ENCODE peak calls at places on chromosomes 3 and 15, in four cellular contexts. One of them, this sample, is unnamed.

GRCh38 chr3:170962426-170962825 is 54.0 kb upstream of the EIF5A2 start:
- DNase-seq in HCT116: no peak
- DNase-seq in HepG2: no peak
- DNase-seq in upper lobe of left lung: no peak
- DNase-seq in this sample: no peak

GRCh38 chr3:50436063-50436674 is 67.3 kb downstream of the CACNA2D2 start:
- DNase-seq in HCT116: peak
- DNase-seq in HepG2: peak
- DNase-seq in upper lobe of left lung: peak
- DNase-seq in this sample: no peak

GRCh38 chr15:34588046-34588674 is 4.7 kb upstream of the GOLGA8B start:
- DNase-seq in HCT116: peak
- DNase-seq in HepG2: peak
- DNase-seq in upper lobe of left lung: no peak
- DNase-seq in this sample: peak

GRCh38 chr15:40847225-40847961 is 3.5 kb downstream of the SPINT1 start:
- DNase-seq in HCT116: no peak
- DNase-seq in HepG2: peak
- DNase-seq in upper lobe of left lung: no peak
- DNase-seq in this sample: no peak

GRCh38 chr15:34436126-34436955 is 1.3 kb downstream of the GOLGA8A start:
- DNase-seq in HCT116: no peak
- DNase-seq in HepG2: no peak
- DNase-seq in upper lobe of left lung: peak
- DNase-seq in this sample: no peak

GRCh38 chr15:26095710-26096330 is 232.7 kb upstream of the ATP10A start:
- DNase-seq in HCT116: no peak
- DNase-seq in HepG2: no peak
- DNase-seq in upper lobe of left lung: no peak
- DNase-seq in this sample: no peak

GRCh38 chr3:128942161-128942952 is 51.5 kb downstream of the CFAP92 start:
- DNase-seq in HCT116: peak
- DNase-seq in HepG2: peak
- DNase-seq in upper lobe of left lung: peak
- DNase-seq in this sample: no peak

GRCh38 chr3:137217733-137218132 is 259.9 kb downstream of the IL20RB start:
- DNase-seq in HCT116: no peak
- DNase-seq in HepG2: no peak
- DNase-seq in upper lobe of left lung: no peak
- DNase-seq in this sample: no peak

GRCh38 chr3:105957722-105958121 is 88.9 kb upstream of the CBLB start:
- DNase-seq in HCT116: no peak
- DNase-seq in HepG2: no peak
- DNase-seq in upper lobe of left lung: no peak
- DNase-seq in this sample: no peak

GRCh38 chr3:179418610-179419009 is 32.7 kb downstream of the GNB4 start:
- DNase-seq in HCT116: no peak
- DNase-seq in HepG2: no peak
- DNase-seq in upper lobe of left lung: no peak
- DNase-seq in this sample: no peak

GRCh38 chr3:128950223-128950938 is 43.5 kb downstream of the CFAP92 start:
- DNase-seq in HCT116: peak
- DNase-seq in HepG2: peak
- DNase-seq in upper lobe of left lung: no peak
- DNase-seq in this sample: no peak

GRCh38 chr3:128011140-128011539 is 41.1 kb upstream of the SEC61A1 start:
- DNase-seq in HCT116: peak
- DNase-seq in HepG2: peak
- DNase-seq in upper lobe of left lung: no peak
- DNase-seq in this sample: no peak

GRCh38 chr3:150370129-150370602 is 37.9 kb upstream of the TSC22D2 start:
- DNase-seq in HCT116: peak
- DNase-seq in HepG2: peak
- DNase-seq in upper lobe of left lung: no peak
- DNase-seq in this sample: peak

GRCh38 chr15:34161329-34161953 is 48.5 kb downstream of the KATNBL1 start:
- DNase-seq in HCT116: peak
- DNase-seq in HepG2: no peak
- DNase-seq in upper lobe of left lung: no peak
- DNase-seq in this sample: no peak

GRCh38 chr3:196533260-196533681 is 18.1 kb upstream of the SMCO1 start:
- DNase-seq in HCT116: no peak
- DNase-seq in HepG2: no peak
- DNase-seq in upper lobe of left lung: no peak
- DNase-seq in this sample: no peak

GRCh38 chr3:35486295-35486694 is 153.0 kb upstream of the ARPP21 start:
- DNase-seq in HCT116: no peak
- DNase-seq in HepG2: peak
- DNase-seq in upper lobe of left lung: no peak
- DNase-seq in this sample: no peak

GRCh38 chr3:52786330-52787215 is 8.0 kb upstream of the ITIH3 start:
- DNase-seq in HCT116: no peak
- DNase-seq in HepG2: no peak
- DNase-seq in upper lobe of left lung: no peak
- DNase-seq in this sample: peak

GRCh38 chr3:89504432-89504831 is 397.0 kb downstream of the EPHA3 start:
- DNase-seq in HCT116: no peak
- DNase-seq in HepG2: no peak
- DNase-seq in upper lobe of left lung: no peak
- DNase-seq in this sample: no peak

GRCh38 chr3:142180761-142181362 is 31.5 kb upstream of the TFDP2 start:
- DNase-seq in HCT116: peak
- DNase-seq in HepG2: peak
- DNase-seq in upper lobe of left lung: no peak
- DNase-seq in this sample: no peak

GRCh38 chr3:59782664-59783063 is 732.8 kb upstream of the CFAP20DC start:
- DNase-seq in HCT116: no peak
- DNase-seq in HepG2: no peak
- DNase-seq in upper lobe of left lung: no peak
- DNase-seq in this sample: no peak

GRCh38 chr3:191148131-191148530 is 50.9 kb upstream of the OSTN start:
- DNase-seq in HCT116: no peak
- DNase-seq in HepG2: no peak
- DNase-seq in upper lobe of left lung: no peak
- DNase-seq in this sample: no peak

GRCh38 chr3:74883690-74884089 is 269.2 kb upstream of the CNTN3 start:
- DNase-seq in HCT116: no peak
- DNase-seq in HepG2: peak
- DNase-seq in upper lobe of left lung: no peak
- DNase-seq in this sample: no peak

GRCh38 chr3:174408310-174408709 is 450.8 kb upstream of the NAALADL2 start:
- DNase-seq in HCT116: no peak
- DNase-seq in HepG2: no peak
- DNase-seq in upper lobe of left lung: peak
- DNase-seq in this sample: no peak

GRCh38 chr3:186826978-186827857 is 15.3 kb upstream of the ADIPOQ start:
- DNase-seq in HCT116: peak
- DNase-seq in HepG2: peak
- DNase-seq in upper lobe of left lung: peak
- DNase-seq in this sample: peak

GRCh38 chr3:160756907-160757623 is 1.0 kb downstream of the PPM1L start:
- DNase-seq in HCT116: no peak
- DNase-seq in HepG2: no peak
- DNase-seq in upper lobe of left lung: peak
- DNase-seq in this sample: peak

GRCh38 chr15:48510976-48511375 is 134.5 kb downstream of the FBN1 start:
- DNase-seq in HCT116: no peak
- DNase-seq in HepG2: no peak
- DNase-seq in upper lobe of left lung: no peak
- DNase-seq in this sample: peak

GRCh38 chr3:188306435-188306980 is 152.6 kb downstream of the LPP start:
- DNase-seq in HCT116: no peak
- DNase-seq in HepG2: no peak
- DNase-seq in upper lobe of left lung: no peak
- DNase-seq in this sample: no peak

GRCh38 chr3:59820352-59820934 is 770.6 kb upstream of the CFAP20DC start:
- DNase-seq in HCT116: no peak
- DNase-seq in HepG2: no peak
- DNase-seq in upper lobe of left lung: no peak
- DNase-seq in this sample: no peak

GRCh38 chr3:172892158-172892557 is 141.6 kb downstream of the ECT2 start:
- DNase-seq in HCT116: no peak
- DNase-seq in HepG2: no peak
- DNase-seq in upper lobe of left lung: no peak
- DNase-seq in this sample: no peak

GRCh38 chr3:10285307-10285706 is 7.4 kb downstream of the GHRL start:
- DNase-seq in HCT116: no peak
- DNase-seq in HepG2: no peak
- DNase-seq in upper lobe of left lung: no peak
- DNase-seq in this sample: no peak

GRCh38 chr3:66993082-66993481 is 5.0 kb upstream of the KBTBD8 start:
- DNase-seq in HCT116: no peak
- DNase-seq in HepG2: no peak
- DNase-seq in upper lobe of left lung: no peak
- DNase-seq in this sample: no peak

GRCh38 chr3:67453628-67454027 is 200.8 kb downstream of the SUCLG2 start:
- DNase-seq in HCT116: no peak
- DNase-seq in HepG2: no peak
- DNase-seq in upper lobe of left lung: no peak
- DNase-seq in this sample: no peak

DNA sequence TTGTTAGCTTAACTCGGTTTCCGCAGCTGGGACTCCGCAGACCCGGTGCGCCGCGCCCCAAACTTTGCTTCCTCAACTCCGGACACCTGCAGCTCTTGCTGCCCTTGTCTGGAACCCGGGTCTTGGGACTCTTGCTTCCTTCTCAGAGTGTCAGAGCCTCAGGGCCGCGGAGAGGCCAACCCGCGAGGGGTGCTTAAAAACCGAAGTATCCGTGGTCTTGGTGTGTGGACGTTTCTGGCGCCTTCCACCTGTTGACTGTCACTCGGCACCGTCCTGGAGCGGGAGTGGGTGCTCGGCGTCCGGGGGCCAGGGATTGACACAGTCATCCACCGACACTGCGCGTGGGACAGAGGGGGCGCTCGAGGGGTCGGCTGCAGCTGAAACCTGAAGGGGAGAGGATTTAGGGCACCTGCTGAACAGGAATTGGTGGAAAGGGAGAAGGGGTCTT is 386 bp downstream of the SQOR start:
- DNase-seq in HCT116: no peak
- DNase-seq in HepG2: peak
- DNase-seq in upper lobe of left lung: peak
- DNase-seq in this sample: peak
- H3K4me3 ChIP-seq in HCT116: peak
- H3K4me3 ChIP-seq in HepG2: peak
- H3K4me3 ChIP-seq in upper lobe of left lung: peak
- H3K4me3 ChIP-seq in this sample: peak

DNA sequence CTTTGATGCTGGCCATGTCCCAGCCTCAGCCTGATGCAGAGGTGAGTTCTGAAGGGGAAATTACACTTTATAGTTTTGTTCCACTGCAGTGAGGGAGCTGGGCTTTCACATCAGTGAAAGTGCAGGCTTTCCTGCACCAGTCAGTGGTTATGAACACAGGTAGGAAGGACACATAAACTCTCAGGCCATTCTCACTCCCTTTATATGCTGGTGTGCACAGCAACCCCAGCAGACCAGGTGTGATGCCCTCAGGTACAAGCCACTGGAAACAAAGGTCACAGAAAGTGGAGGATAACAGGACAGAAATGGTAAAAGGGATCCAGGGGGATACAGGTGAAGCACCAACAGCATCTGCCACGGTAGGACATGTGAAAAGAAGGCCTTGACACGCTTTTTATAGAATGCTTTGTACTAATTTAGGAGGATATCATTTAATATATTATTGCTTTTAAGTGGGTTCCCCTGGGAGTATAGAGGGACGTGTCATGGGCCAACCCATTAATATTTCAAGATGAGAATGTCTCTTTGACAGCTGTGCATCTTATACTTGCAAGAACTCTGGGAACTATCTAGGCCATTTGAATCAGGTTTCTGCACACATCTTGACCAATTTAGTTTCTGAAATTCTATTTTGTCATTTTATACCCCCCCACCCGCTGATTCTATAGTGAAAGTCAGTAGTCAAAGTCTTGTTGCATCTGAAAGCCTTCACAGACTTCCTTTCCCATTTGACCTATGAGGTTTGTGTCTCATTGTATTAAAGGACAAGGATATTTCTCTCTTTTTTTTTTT is 25.0 kb upstream of the BLM start:
- DNase-seq in HCT116: no peak
- DNase-seq in HepG2: no peak
- DNase-seq in upper lobe of left lung: no peak
- DNase-seq in this sample: no peak
- TF ChIP-seq POLR2AphosphoS5 in HCT116: no peak
- TF ChIP-seq POLR2AphosphoS5 in HepG2: no peak
- TF ChIP-seq POLR2AphosphoS5 in upper lobe of left lung: no peak
- TF ChIP-seq POLR2AphosphoS5 in this sample: no peak

DNA sequence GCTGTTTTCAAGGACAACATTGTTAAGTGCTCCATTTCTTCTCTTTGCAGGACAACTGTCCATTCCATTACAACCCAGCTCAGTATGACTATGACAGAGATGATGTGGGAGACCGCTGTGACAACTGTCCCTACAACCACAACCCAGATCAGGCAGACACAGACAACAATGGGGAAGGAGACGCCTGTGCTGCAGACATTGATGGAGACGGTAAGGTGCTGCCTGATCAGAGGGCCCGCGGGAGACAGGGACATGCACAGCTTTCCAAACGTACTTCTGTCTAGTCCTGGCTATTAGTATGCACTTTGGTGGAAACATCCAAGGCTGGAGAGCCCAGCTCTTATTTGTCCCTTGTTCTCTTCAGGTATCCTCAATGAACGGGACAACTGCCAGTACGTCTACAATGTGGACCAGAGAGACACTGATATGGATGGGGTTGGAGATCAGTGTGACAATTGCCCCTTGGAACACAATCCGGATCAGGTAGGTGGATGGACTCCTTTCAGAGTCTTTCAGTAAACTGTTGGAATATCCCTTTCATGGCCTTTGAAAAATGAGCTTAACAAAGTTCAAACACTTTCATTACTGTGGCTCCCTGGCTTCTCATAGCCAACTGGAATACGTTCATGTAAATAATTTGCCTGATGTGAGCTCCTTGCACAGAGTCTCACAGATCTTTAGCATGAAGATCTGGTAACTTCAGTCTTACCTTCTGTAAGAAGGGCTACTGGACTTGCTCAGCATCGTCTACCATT is 10.4 kb downstream of the THBS1 start:
- DNase-seq in HCT116: no peak
- DNase-seq in HepG2: no peak
- DNase-seq in upper lobe of left lung: no peak
- DNase-seq in this sample: no peak
- H3K4me3 ChIP-seq in HCT116: no peak
- H3K4me3 ChIP-seq in HepG2: no peak
- H3K4me3 ChIP-seq in upper lobe of left lung: no peak
- H3K4me3 ChIP-seq in this sample: no peak

GRCh38 chr3:42033741-42034140 is 57.4 kb upstream of the TRAK1 start:
- DNase-seq in HCT116: no peak
- DNase-seq in HepG2: no peak
- DNase-seq in upper lobe of left lung: no peak
- DNase-seq in this sample: peak

GRCh38 chr3:42035007-42035406 is 56.1 kb upstream of the TRAK1 start:
- DNase-seq in HCT116: no peak
- DNase-seq in HepG2: no peak
- DNase-seq in upper lobe of left lung: no peak
- DNase-seq in this sample: no peak

GRCh38 chr3:42037318-42037945 is 53.7 kb upstream of the TRAK1 start:
- DNase-seq in HCT116: no peak
- DNase-seq in HepG2: no peak
- DNase-seq in upper lobe of left lung: no peak
- DNase-seq in this sample: no peak

GRCh38 chr3:42035816-42036482 is 55.2 kb upstream of the TRAK1 start:
- DNase-seq in HCT116: no peak
- DNase-seq in HepG2: no peak
- DNase-seq in upper lobe of left lung: no peak
- DNase-seq in this sample: no peak

GRCh38 chr3:42036483-42036823 is 54.7 kb upstream of the TRAK1 start:
- DNase-seq in HCT116: no peak
- DNase-seq in HepG2: peak
- DNase-seq in upper lobe of left lung: no peak
- DNase-seq in this sample: peak
- TF ChIP-seq POLR2AphosphoS5 in HCT116: no peak
- TF ChIP-seq POLR2AphosphoS5 in HepG2: no peak
- TF ChIP-seq POLR2AphosphoS5 in upper lobe of left lung: peak
- TF ChIP-seq POLR2AphosphoS5 in this sample: peak